ENCODE peak calls at places on chromosomes 1 and 21, in six cellular contexts. One of them, this sample, is unnamed.

GRCh38 chr1:200224315-200224714 is 185.5 kb downstream of the ZNF281 start:
- DNase-seq in fibroblast of lung: peak; percentile 96
- DNase-seq in right lobe of liver: no peak
- DNase-seq in mucosa of descending colon: no peak
- DNase-seq in GM23338: no peak
- DNase-seq in tibial nerve: no peak
- DNase-seq in this sample: no peak

GRCh38 chr1:200388791-200389190 is 21.0 kb downstream of the ZNF281 start:
- DNase-seq in fibroblast of lung: no peak
- DNase-seq in right lobe of liver: no peak
- DNase-seq in mucosa of descending colon: no peak
- DNase-seq in GM23338: peak; percentile 30
- DNase-seq in tibial nerve: no peak
- DNase-seq in this sample: no peak

GRCh38 chr1:235776396-235776795 is 90.3 kb downstream of the LYST start:
- DNase-seq in fibroblast of lung: no peak
- DNase-seq in right lobe of liver: no peak
- DNase-seq in mucosa of descending colon: no peak
- DNase-seq in GM23338: no peak
- DNase-seq in tibial nerve: no peak
- DNase-seq in this sample: no peak

GRCh38 chr1:65175171-65176070 is 27.4 kb downstream of the AK4 start:
- DNase-seq in fibroblast of lung: peak; percentile 33
- DNase-seq in right lobe of liver: no peak
- DNase-seq in mucosa of descending colon: no peak
- DNase-seq in GM23338: peak; percentile 52
- DNase-seq in tibial nerve: no peak
- DNase-seq in this sample: no peak

GRCh38 chr1:182444497-182444896 is 5.4 kb upstream of the RGSL1 start:
- DNase-seq in fibroblast of lung: no peak
- DNase-seq in right lobe of liver: no peak
- DNase-seq in mucosa of descending colon: peak; percentile 4
- DNase-seq in GM23338: peak; percentile 32
- DNase-seq in tibial nerve: no peak
- DNase-seq in this sample: no peak

GRCh38 chr1:107414550-107414949 is 273.7 kb downstream of the NTNG1 start:
- DNase-seq in fibroblast of lung: no peak
- DNase-seq in right lobe of liver: no peak
- DNase-seq in mucosa of descending colon: no peak
- DNase-seq in GM23338: no peak
- DNase-seq in tibial nerve: no peak
- DNase-seq in this sample: no peak

GRCh38 chr1:1254667-1254998 is 8.1 kb upstream of the C1QTNF12 start:
- DNase-seq in fibroblast of lung: peak; percentile 47
- DNase-seq in right lobe of liver: no peak
- DNase-seq in mucosa of descending colon: no peak
- DNase-seq in GM23338: no peak
- DNase-seq in tibial nerve: no peak
- DNase-seq in this sample: no peak

GRCh38 chr1:151539321-151540020 is 638 bp upstream of the TUFT1 start:
- DNase-seq in fibroblast of lung: peak; percentile 98
- DNase-seq in right lobe of liver: peak; percentile 92
- DNase-seq in mucosa of descending colon: peak; percentile 95
- DNase-seq in GM23338: peak; percentile 92
- DNase-seq in tibial nerve: peak; percentile 28
- DNase-seq in this sample: peak; percentile 44

GRCh38 chr1:12528021-12528852 is 89.8 kb downstream of the DHRS3 start:
- DNase-seq in fibroblast of lung: peak; percentile 56
- DNase-seq in right lobe of liver: peak; percentile 90
- DNase-seq in mucosa of descending colon: peak; percentile 96
- DNase-seq in GM23338: no peak
- DNase-seq in tibial nerve: peak; percentile 80
- DNase-seq in this sample: no peak

GRCh38 chr1:161098161-161099068 is at the start of gene KLHDC9:
- DNase-seq in fibroblast of lung: peak; percentile 87
- DNase-seq in right lobe of liver: peak; percentile 91
- DNase-seq in mucosa of descending colon: peak; percentile 90
- DNase-seq in GM23338: peak; percentile 97
- DNase-seq in tibial nerve: peak; percentile 46
- DNase-seq in this sample: peak; percentile 91
- H3K4me3 ChIP-seq in fibroblast of lung: peak within 1 kb of the TSS; percentile 61
- H3K4me3 ChIP-seq in right lobe of liver: peak within 1 kb of the TSS; percentile 84
- H3K4me3 ChIP-seq in mucosa of descending colon: peak within 1 kb of the TSS; percentile 50
- H3K4me3 ChIP-seq in GM23338: peak within 1 kb of the TSS; percentile 89
- H3K4me3 ChIP-seq in tibial nerve: peak within 1 kb of the TSS; percentile 41
- H3K4me3 ChIP-seq in this sample: peak within 1 kb of the TSS; percentile 79

GRCh38 chr1:114819869-114820268 is 34.8 kb upstream of the SYCP1 start:
- DNase-seq in fibroblast of lung: no peak
- DNase-seq in right lobe of liver: no peak
- DNase-seq in mucosa of descending colon: no peak
- DNase-seq in GM23338: no peak
- DNase-seq in tibial nerve: no peak
- DNase-seq in this sample: no peak

GRCh38 chr1:114821978-114822377 is 32.7 kb upstream of the SYCP1 start:
- DNase-seq in fibroblast of lung: no peak
- DNase-seq in right lobe of liver: no peak
- DNase-seq in mucosa of descending colon: no peak
- DNase-seq in GM23338: no peak
- DNase-seq in tibial nerve: no peak
- DNase-seq in this sample: no peak

GRCh38 chr1:114820392-114820791 is 34.3 kb upstream of the SYCP1 start:
- DNase-seq in fibroblast of lung: no peak
- DNase-seq in right lobe of liver: no peak
- DNase-seq in mucosa of descending colon: no peak
- DNase-seq in GM23338: no peak
- DNase-seq in tibial nerve: no peak
- DNase-seq in this sample: no peak
- H3K36me3 ChIP-seq in fibroblast of lung: no peaks in the 10 kb centered on the region
- H3K36me3 ChIP-seq in right lobe of liver: no peaks in the 10 kb centered on the region
- H3K36me3 ChIP-seq in mucosa of descending colon: no peaks in the 10 kb centered on the region
- H3K36me3 ChIP-seq in GM23338: peaks cover 4% of the 10 kb centered on the region
- H3K36me3 ChIP-seq in tibial nerve: no peaks in the 10 kb centered on the region
- H3K36me3 ChIP-seq in this sample: no peaks in the 10 kb centered on the region

DNA sequence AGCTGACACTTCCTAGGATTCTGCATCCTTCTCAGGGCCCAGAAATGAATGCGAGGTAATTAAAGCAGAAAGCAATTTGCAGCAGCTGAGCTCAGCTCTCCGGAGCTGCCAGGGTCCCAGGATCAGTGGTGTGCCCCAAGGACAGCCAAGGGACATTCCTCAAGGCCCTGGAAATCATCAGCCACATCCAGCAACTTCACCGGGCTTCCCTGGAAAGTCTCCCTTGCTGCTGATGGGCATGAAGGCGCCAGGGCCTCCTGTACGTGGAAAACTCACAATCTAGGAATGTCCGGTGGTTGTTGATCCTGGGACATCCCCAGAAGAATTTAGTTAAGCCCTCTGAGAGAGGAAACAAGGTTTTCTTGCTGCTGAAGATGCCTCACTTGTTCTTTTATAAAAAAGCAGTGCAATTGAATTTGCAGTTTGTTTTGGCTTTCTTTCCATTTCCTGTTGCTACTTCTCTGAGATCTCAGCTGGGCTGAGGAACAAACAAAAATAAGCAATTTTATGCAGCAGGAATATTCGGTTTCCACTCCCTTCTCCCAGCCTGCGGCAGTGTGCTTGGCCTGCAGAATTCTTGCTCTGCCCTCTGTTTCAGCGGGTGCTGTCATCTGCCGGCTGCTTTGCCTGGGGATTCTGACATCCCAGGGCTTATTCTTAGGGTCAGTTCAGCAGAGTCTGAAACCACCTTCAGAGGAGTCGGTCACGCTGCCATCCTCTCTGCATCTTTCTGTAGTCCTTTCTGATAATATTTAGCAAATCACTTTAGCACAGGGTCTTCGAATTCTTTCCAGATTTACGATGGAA is 85.9 kb downstream of the TCP10L start:
- DNase-seq in fibroblast of lung: peak; percentile 82
- DNase-seq in right lobe of liver: no peak
- DNase-seq in mucosa of descending colon: no peak
- DNase-seq in GM23338: no peak
- DNase-seq in tibial nerve: no peak
- DNase-seq in this sample: no peak
- TF ChIP-seq CTCF in fibroblast of lung: no peak
- TF ChIP-seq CTCF in right lobe of liver: no peak
- TF ChIP-seq CTCF in mucosa of descending colon: no peak
- TF ChIP-seq CTCF in GM23338: no peak
- TF ChIP-seq CTCF in tibial nerve: no peak
- TF ChIP-seq CTCF in this sample: no peak

DNA sequence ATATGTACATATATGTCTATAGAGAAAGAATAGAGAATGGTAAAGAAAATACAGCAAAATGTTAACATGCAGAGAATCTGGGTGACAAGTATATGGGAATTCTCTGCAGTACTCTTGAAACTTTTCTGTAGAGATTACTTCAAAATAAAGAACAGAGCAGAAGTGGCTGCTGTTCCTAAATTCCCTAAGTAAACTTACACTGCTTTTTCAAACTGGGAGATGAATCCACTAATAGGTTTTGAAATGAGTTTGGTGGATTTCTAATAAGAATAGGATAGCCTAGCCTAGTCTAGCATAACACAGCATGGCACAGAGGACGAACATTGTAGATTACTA is 450 bp upstream of the CR2 start:
- DNase-seq in fibroblast of lung: no peak
- DNase-seq in right lobe of liver: no peak
- DNase-seq in mucosa of descending colon: no peak
- DNase-seq in GM23338: no peak
- DNase-seq in tibial nerve: no peak
- DNase-seq in this sample: no peak
- H3K4me3 ChIP-seq in fibroblast of lung: no peak overlapping the region
- H3K4me3 ChIP-seq in right lobe of liver: no peak overlapping the region
- H3K4me3 ChIP-seq in mucosa of descending colon: no peak overlapping the region
- H3K4me3 ChIP-seq in GM23338: peak overlapping the region; percentile 75
- H3K4me3 ChIP-seq in tibial nerve: no peak overlapping the region
- H3K4me3 ChIP-seq in this sample: peak overlapping the region; percentile 81

GRCh38 chr1:55081905-55082296 is 42.6 kb downstream of the PCSK9 start:
- DNase-seq in fibroblast of lung: no peak
- DNase-seq in right lobe of liver: no peak
- DNase-seq in mucosa of descending colon: no peak
- DNase-seq in GM23338: no peak
- DNase-seq in tibial nerve: no peak
- DNase-seq in this sample: no peak
- H3K36me3 ChIP-seq in fibroblast of lung: peaks cover 20% of the 10 kb centered on the region
- H3K36me3 ChIP-seq in right lobe of liver: peaks cover 87% of the 10 kb centered on the region
- H3K36me3 ChIP-seq in mucosa of descending colon: no peaks in the 10 kb centered on the region
- H3K36me3 ChIP-seq in GM23338: peaks cover 34% of the 10 kb centered on the region
- H3K36me3 ChIP-seq in tibial nerve: no peaks in the 10 kb centered on the region
- H3K36me3 ChIP-seq in this sample: peaks cover 15% of the 10 kb centered on the region

GRCh38 chr1:179447489-179447888 is 81.7 kb downstream of the AXDND1 start:
- DNase-seq in fibroblast of lung: no peak
- DNase-seq in right lobe of liver: no peak
- DNase-seq in mucosa of descending colon: peak; percentile 43
- DNase-seq in GM23338: peak; percentile 78
- DNase-seq in tibial nerve: no peak
- DNase-seq in this sample: no peak
- TF ChIP-seq CTCF in fibroblast of lung: peak; percentile 21
- TF ChIP-seq CTCF in right lobe of liver: peak; percentile 33
- TF ChIP-seq CTCF in mucosa of descending colon: no peak
- TF ChIP-seq CTCF in GM23338: peak; percentile 64
- TF ChIP-seq CTCF in tibial nerve: no peak
- TF ChIP-seq CTCF in this sample: peak; percentile 23

GRCh38 chr1:117370509-117370908 is 3.3 kb downstream of the MAN1A2 start:
- DNase-seq in fibroblast of lung: no peak
- DNase-seq in right lobe of liver: no peak
- DNase-seq in mucosa of descending colon: no peak
- DNase-seq in GM23338: no peak
- DNase-seq in tibial nerve: no peak
- DNase-seq in this sample: no peak
- H3K4me3 ChIP-seq in fibroblast of lung: peak overlapping the region; percentile 91
- H3K4me3 ChIP-seq in right lobe of liver: peak overlapping the region; percentile 85
- H3K4me3 ChIP-seq in mucosa of descending colon: no peak overlapping the region
- H3K4me3 ChIP-seq in GM23338: peak overlapping the region; percentile 80
- H3K4me3 ChIP-seq in tibial nerve: no peak overlapping the region
- H3K4me3 ChIP-seq in this sample: peak overlapping the region; percentile 90

This sample was measured in GM06990.